ENCODE peak calls at places on chromosomes 2 and 18, in five cellular contexts. V is RWPE1, P is Peyer's patch, H is GM12865, W is PC-9. Q is an unnamed sample.

GRCh38 chr2:235766206-235766794 is 272.5 kb downstream of the AGAP1 start:
- DNase-seq in V (peak; percentile 55), P (no peak), H (peak; percentile 69), W (peak; percentile 81), Q (peak; percentile 84)

GRCh38 chr2:3606370-3607124 is 11.6 kb downstream of the COLEC11 start:
- DNase-seq in P (no peak), W (no peak), H (no peak), V (no peak), Q (no peak)

GRCh38 chr2:128269358-128270305 is 49.0 kb downstream of the HS6ST1 start:
- DNase-seq in H (no peak), P (no peak), W (no peak), V (no peak), Q (no peak)

GRCh38 chr2:232170391-232170790 is 208.2 kb upstream of the ALPP start:
- DNase-seq in V (no peak), W (no peak), H (no peak), P (no peak), Q (no peak)

GRCh38 chr18:11040823-11041712 is 108.3 kb downstream of the PIEZO2 start:
- DNase-seq in H (peak; percentile 72), W (peak; percentile 8), V (peak; percentile 57), P (no peak), Q (peak; percentile 57)

GRCh38 chr2:227813562-227814353 is at the start of gene CCL20:
- DNase-seq in V (no peak), W (no peak), P (no peak), H (no peak), Q (no peak)

GRCh38 chr2:112244854-112245253 is 10.0 kb downstream of the ZC3H8 start:
- DNase-seq in P (no peak), H (no peak), V (no peak), W (no peak), Q (no peak)

GRCh38 chr2:72289283-72289682 is 141.6 kb upstream of the CYP26B1 start:
- DNase-seq in P (no peak), W (no peak), H (no peak), V (no peak), Q (no peak)

GRCh38 chr2:201985740-201986735 is 47.6 kb upstream of the FZD7 start:
- DNase-seq in V (no peak), H (no peak), W (no peak), P (no peak), Q (no peak)

GRCh38 chr2:127512362-127512761 is 13.9 kb downstream of the IWS1 start:
- DNase-seq in P (no peak), V (no peak), H (no peak), W (no peak), Q (no peak)

GRCh38 chr2:74461187-74462053 is 3.2 kb downstream of the WBP1 start:
- DNase-seq in P (no peak), H (no peak), V (no peak), W (no peak), Q (no peak)

DNA sequence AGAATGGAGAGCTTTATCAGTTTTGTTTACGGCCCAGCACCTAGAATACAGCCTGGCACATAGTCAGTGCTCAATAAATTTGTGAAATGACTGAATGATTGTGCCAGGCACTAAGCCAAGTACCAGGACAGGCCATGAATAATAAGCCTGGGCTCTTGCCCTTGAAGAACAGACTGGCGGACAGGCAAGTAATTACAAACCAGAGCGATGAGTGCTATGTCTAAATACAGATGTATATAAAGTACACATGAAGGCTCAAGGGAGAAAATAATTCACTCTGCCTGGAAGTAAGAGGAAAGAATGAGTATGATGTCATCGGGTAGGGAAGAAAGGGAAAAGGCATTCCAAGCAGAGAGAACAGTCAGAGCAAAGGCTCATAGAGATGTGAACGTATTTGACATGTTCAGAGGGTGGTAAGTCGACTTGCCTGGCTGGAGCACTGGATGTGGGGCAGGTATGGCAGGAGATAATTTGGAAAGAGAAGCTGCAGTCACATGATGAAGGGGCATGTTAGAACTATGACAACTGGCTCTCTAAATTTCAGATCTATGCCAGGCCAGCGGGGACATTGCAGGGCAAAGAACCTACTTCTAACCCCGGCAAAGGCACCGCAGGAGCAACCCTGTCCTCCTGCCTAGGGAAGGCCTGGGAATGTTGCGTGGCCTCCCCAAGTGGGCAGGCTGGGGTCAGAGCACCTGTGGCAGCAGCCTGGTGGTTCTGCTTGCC is 119.1 kb upstream of the STPG4 start:
- DNase-seq in P (no peak), W (no peak), V (no peak), H (no peak), Q (no peak)
- TF ChIP-seq CTCF in P (peak; percentile 28), W (no peak), V (no peak), H (no peak), Q (no peak)

GRCh38 chr2:181457121-181457740 is at the start of gene ITGA4:
- DNase-seq in P (peak; percentile 71), W (peak; percentile 48), H (peak; percentile 96), V (peak; percentile 29), Q (peak; percentile 87)
- TF ChIP-seq CTCF in P (peak; percentile 57), W (no peak), H (peak; percentile 95), V (peak; percentile 43), Q (peak; percentile 91)

DNA sequence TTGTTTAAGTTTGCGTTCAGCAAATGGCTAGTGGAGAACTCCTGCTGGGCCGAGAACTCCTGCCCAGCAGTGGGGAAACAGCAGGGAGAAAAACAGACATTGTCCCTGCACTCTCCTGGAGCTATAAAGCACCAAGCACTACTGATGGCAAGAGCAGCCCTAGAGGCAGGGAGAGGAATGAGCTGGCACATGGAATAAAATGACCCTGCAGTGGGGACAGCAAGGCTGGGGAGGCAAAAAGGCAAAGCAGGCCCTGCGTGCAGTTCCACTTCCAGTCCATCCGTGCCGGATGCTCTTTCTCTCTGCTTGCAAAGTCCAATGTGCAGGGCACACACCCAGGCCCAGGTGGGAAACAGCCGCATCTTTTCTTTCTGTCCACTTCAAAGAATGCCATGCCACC is 415.5 kb downstream of the LRATD1 start:
- DNase-seq in P (no peak), H (no peak), V (no peak), W (no peak), Q (no peak)
- TF ChIP-seq CTCF in P (no peak), H (no peak), V (no peak), W (no peak), Q (no peak)

GRCh38 chr2:196242131-196242620 is 70.8 kb upstream of the STK17B start:
- DNase-seq in P (no peak), W (no peak), V (no peak), H (peak; percentile 78), Q (peak; percentile 36)

GRCh38 chr2:196244516-196244915 is 73.1 kb upstream of the STK17B start:
- DNase-seq in W (no peak), V (no peak), H (no peak), P (no peak), Q (no peak)

GRCh38 chr2:196238836-196239380 is 67.5 kb upstream of the STK17B start:
- DNase-seq in P (no peak), W (no peak), H (no peak), V (no peak), Q (no peak)

GRCh38 chr2:196241175-196241574 is 69.8 kb upstream of the STK17B start:
- DNase-seq in H (no peak), V (no peak), W (no peak), P (no peak), Q (no peak)

DNA sequence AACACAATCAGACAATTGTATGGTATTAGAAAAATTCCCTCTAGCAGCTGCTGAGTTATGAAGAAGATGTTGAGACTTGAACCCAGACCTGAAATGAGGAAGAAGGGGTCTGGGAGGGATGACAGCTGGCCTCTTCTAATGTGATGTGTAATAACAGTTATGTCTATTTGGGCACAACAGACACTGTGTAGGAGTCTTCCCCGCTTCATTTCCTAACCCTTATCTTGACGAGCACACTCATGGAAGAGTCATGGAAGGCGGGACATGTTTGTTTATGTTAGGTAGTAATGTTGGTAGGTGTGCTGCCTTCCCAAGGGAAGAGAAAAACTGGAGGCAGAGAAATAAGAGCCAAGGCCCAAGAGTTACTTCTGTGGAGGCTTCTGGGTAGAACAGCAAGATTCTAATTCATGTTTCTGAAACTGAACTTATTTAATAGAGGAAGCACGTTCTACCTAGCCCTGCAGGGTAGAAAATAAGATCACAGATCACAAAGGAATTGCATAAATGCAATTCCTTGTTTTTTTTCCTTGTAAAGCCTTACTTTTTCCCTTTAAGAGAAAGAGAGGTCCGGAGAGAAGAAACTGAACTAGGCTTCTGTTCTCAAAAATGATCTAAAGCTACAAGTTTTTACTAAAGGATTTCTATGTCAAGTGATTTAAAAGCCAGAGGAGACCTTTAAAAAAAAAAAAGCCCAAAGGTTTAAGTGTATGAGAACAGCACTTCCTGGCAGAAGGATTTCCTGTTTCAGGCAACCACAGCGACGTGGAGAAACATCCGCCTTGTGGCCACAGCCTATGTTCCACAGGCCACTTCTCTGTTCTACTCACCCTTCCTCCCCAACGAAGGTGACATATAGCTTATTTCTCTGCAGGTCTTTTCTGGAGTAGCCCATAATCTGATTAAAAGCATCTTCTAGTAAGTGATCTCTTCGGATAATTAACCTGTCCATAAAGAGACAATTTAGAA is 68.5 kb upstream of the STK17B start:
- DNase-seq in H (peak; percentile 92), W (peak; percentile 37), P (no peak), V (peak; percentile 59), Q (peak; percentile 57)
- TF ChIP-seq CTCF in H (no peak), W (no peak), P (no peak), V (no peak), Q (no peak)

GRCh38 chr2:55781542-55781941 is 87.9 kb upstream of the PNPT1 start:
- DNase-seq in W (no peak), H (no peak), V (no peak), P (no peak), Q (no peak)
- TF ChIP-seq CTCF in W (no peak), H (no peak), V (no peak), P (no peak), Q (no peak)

DNA sequence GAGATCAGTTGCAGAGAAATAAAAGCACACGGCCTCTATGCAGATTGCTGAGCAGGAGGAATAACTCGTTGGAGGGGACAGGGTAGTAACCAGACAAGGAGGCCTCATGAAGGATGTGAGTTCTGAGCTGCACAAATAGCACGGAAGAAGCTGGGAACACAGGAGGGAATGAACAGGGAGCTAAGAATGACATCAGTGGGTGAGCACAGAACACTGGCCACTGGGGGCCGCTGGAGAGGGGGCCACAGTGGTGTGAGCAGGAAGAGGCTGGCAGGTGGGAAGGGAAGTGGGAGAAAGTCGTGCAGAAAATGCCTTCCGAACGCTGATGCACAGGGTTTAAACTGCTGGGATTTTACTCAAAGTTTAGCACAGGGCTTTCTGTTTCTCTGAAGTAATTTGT is 61.0 kb downstream of the ZAP70 start:
- DNase-seq in W (no peak), P (no peak), V (peak; percentile 26), H (no peak), Q (no peak)
- TF ChIP-seq CTCF in W (peak; percentile 62), P (no peak), V (peak; percentile 13), H (peak; percentile 46), Q (no peak)

GRCh38 chr18:22493940-22494339 is 76.2 kb upstream of the CTAGE1 start:
- DNase-seq in P (no peak), W (no peak), H (no peak), V (no peak), Q (no peak)

GRCh38 chr18:22489694-22490093 is 72.0 kb upstream of the CTAGE1 start:
- DNase-seq in V (peak; percentile 57), P (no peak), H (no peak), W (no peak), Q (no peak)

GRCh38 chr18:22488554-22488953 is 70.8 kb upstream of the CTAGE1 start:
- DNase-seq in H (no peak), P (no peak), W (no peak), V (no peak), Q (no peak)

GRCh38 chr18:22493255-22493654 is 75.5 kb upstream of the CTAGE1 start:
- DNase-seq in W (no peak), H (no peak), V (no peak), P (no peak), Q (no peak)

GRCh38 chr18:22490429-22490846 is 72.7 kb upstream of the CTAGE1 start:
- DNase-seq in H (no peak), W (no peak), V (no peak), P (no peak), Q (no peak)
- TF ChIP-seq CTCF in H (peak; percentile 1), W (no peak), V (no peak), P (peak; percentile 79), Q (no peak)

Q was measured in GM20000.